ENCODE peak calls at places on chromosomes 4 and X, in eight cellular contexts. Q is OCI-M1; P is germinal center; A is lower lobe of right lung; U is epithelial cell of prostate; E is activated CD8-positive, alpha-beta memory T cell treated with anti-CD3 and anti-CD28 coated beads for 1 hour; Y is effector memory CD4-positive, alpha-beta T cell; B is H9. W is an unnamed sample.

GRCh38 chr4:47287735-47288134 is 175.8 kb downstream of the COMMD8 start:
- DNase-seq in Y (no peak), P (no peak), Q (peak), U (peak), E (no peak), B (no peak), A (no peak), W (no peak)

GRCh38 chr4:74504212-74504611 is 59.3 kb downstream of the AREG start:
- DNase-seq in B (no peak), Y (no peak), U (no peak), Q (no peak), A (no peak), E (no peak), P (no peak), W (no peak)

GRCh38 chr4:80138556-80139538 is 58.5 kb upstream of the PRDM8 start:
- DNase-seq in P (no peak), Y (peak), U (peak), B (no peak), Q (no peak), A (no peak), E (no peak), W (no peak)

GRCh38 chrX:134646671-134647070 is 11.6 kb downstream of the PLAC1 start:
- DNase-seq in Y (no peak), Q (no peak), U (no peak), A (no peak), B (no peak), P (no peak), E (no peak), W (no peak)

GRCh38 chr4:56026596-56026995 is 77.9 kb downstream of the CEP135 start:
- DNase-seq in Q (no peak), P (no peak), E (no peak), Y (no peak), B (no peak), U (no peak), A (no peak), W (no peak)

GRCh38 chrX:102950908-102951866 is 14.1 kb downstream of the RAB40AL start:
- DNase-seq in A (no peak), E (no peak), U (no peak), Y (peak), Q (peak), B (peak), P (peak), W (no peak)

GRCh38 chr4:182745268-182745667 is 171.9 kb downstream of the DCTD start:
- DNase-seq in Y (no peak), Q (peak), P (no peak), A (no peak), B (no peak), E (no peak), U (peak), W (no peak)

GRCh38 chrX:118807151-118808017 is 16.2 kb upstream of the ZCCHC12 start:
- DNase-seq in Y (no peak), A (no peak), Q (peak), E (no peak), P (no peak), B (peak), U (peak), W (no peak)

GRCh38 chrX:42497356-42497755 is 280.6 kb downstream of the PPP1R2C start:
- DNase-seq in U (no peak), Q (no peak), E (no peak), A (no peak), P (no peak), B (no peak), Y (no peak), W (no peak)

GRCh38 chrX:129593137-129593536 is 53.1 kb downstream of the OCRL start:
- DNase-seq in E (no peak), U (no peak), A (no peak), Q (no peak), P (no peak), Y (no peak), B (no peak), W (no peak)

GRCh38 chr4:61572160-61572559 is 372.0 kb downstream of the ADGRL3 start:
- DNase-seq in U (no peak), A (no peak), P (no peak), B (no peak), E (no peak), Y (no peak), Q (peak), W (no peak)

GRCh38 chr4:5142726-5143125 is 91.4 kb downstream of the STK32B start:
- DNase-seq in E (no peak), Q (peak), P (no peak), A (no peak), B (peak), U (no peak), Y (no peak), W (no peak)

GRCh38 chr4:78120144-78120880 is 63.2 kb downstream of the FRAS1 start:
- DNase-seq in U (no peak), Y (no peak), P (no peak), E (no peak), Q (no peak), B (no peak), A (no peak), W (no peak)

GRCh38 chr4:2296621-2297601 is 35.0 kb upstream of the MXD4 start:
- DNase-seq in Y (no peak), B (peak), P (no peak), A (no peak), E (no peak), Q (no peak), U (no peak), W (no peak)